ENCODE peak calls at places on chromosome 6, in four cellular contexts. M, D, U and F are unnamed samples.

GRCh38 chr6:23874985-23875384 is 251.0 kb upstream of the NRSN1 start:
- DNase-seq in U (no peak), M (no peak), D (peak), F (no peak)

GRCh38 chr6:42935322-42935721 is 6.0 kb downstream of the CNPY3 start:
- DNase-seq in D (no peak), M (no peak), U (no peak), F (no peak)

GRCh38 chr6:55841341-55841740 is 34.0 kb downstream of the BMP5 start:
- DNase-seq in U (no peak), M (no peak), D (no peak), F (no peak)

GRCh38 chr6:67594366-67594765 is 1040.7 kb upstream of the ADGRB3 start:
- DNase-seq in U (no peak), D (no peak), M (no peak), F (no peak)

GRCh38 chr6:166751051-166751595 is 124.1 kb upstream of the RPS6KA2 start:
- DNase-seq in D (peak), U (no peak), M (no peak), F (no peak)

GRCh38 chr6:82144852-82145332 is 102.7 kb downstream of the IBTK start:
- DNase-seq in U (peak), D (peak), M (peak), F (peak)

GRCh38 chr6:26033132-26033941 is 53.9 kb upstream of the HFE start:
- DNase-seq in U (peak), D (peak), M (peak), F (peak)

GRCh38 chr6:157575436-157576145 is 194.6 kb downstream of the ZDHHC14 start:
- DNase-seq in M (no peak), U (no peak), D (no peak), F (no peak)

GRCh38 chr6:130457605-130458004 is 91.8 kb downstream of the TMEM200A start:
- DNase-seq in U (no peak), D (no peak), M (no peak), F (no peak)

GRCh38 chr6:107727096-107727757 is 96.9 kb downstream of the SCML4 start:
- DNase-seq in U (no peak), M (no peak), D (no peak), F (no peak)

GRCh38 chr6:119950681-119951080 is 601.1 kb upstream of the MAN1A1 start:
- DNase-seq in D (no peak), U (no peak), M (no peak), F (no peak)

GRCh38 chr6:13355969-13356368 is 27.6 kb upstream of the TBC1D7 start:
- DNase-seq in D (no peak), U (peak), M (no peak), F (no peak)

GRCh38 chr6:93059911-93060310 is 359.4 kb downstream of the EPHA7 start:
- DNase-seq in D (no peak), U (no peak), M (no peak), F (no peak)

GRCh38 chr6:151269318-151269995 is 29.7 kb downstream of the AKAP12 start:
- DNase-seq in M (peak), D (no peak), U (peak), F (no peak)

GRCh38 chr6:111230351-111231077 is 143.2 kb downstream of the SLC16A10 start:
- DNase-seq in M (no peak), U (peak), D (no peak), F (no peak)

GRCh38 chr6:22323848-22324247 is 27.0 kb upstream of the PRL start:
- DNase-seq in U (no peak), D (no peak), M (no peak), F (no peak)

GRCh38 chr6:12785921-12786320 is 69.4 kb downstream of the PHACTR1 start:
- DNase-seq in D (no peak), M (no peak), U (no peak), F (no peak)

GRCh38 chr6:52304917-52305316 is 20.4 kb upstream of the MCM3 start:
- DNase-seq in U (peak), M (no peak), D (peak), F (no peak)

GRCh38 chr6:82246802-82247633 is 526 bp downstream of the IBTK start:
- DNase-seq in M (peak), D (peak), U (peak), F (peak)

GRCh38 chr6:5335020-5335419 is 73.7 kb downstream of the FARS2 start:
- DNase-seq in M (no peak), U (no peak), D (no peak), F (no peak)

GRCh38 chr6:142913036-142913510 is 31.9 kb downstream of the HIVEP2 start:
- DNase-seq in M (no peak), U (no peak), D (no peak), F (no peak)

GRCh38 chr6:127464881-127465459 is 5.8 kb upstream of the KIAA0408 start:
- DNase-seq in D (peak), U (peak), M (no peak), F (peak)

GRCh38 chr6:150324044-150324443 is 44.8 kb upstream of the IYD start:
- DNase-seq in D (no peak), M (no peak), U (no peak), F (no peak)

GRCh38 chr6:11722805-11723631 is 55.6 kb downstream of the ADTRP start:
- DNase-seq in U (no peak), M (no peak), D (no peak), F (no peak)

GRCh38 chr6:82612475-82612874 is 248.9 kb downstream of the TPBG start:
- DNase-seq in U (no peak), D (no peak), M (no peak), F (no peak)